ENCODE peak calls at places on chromosome 18, in six cellular contexts. W, M, Z, R, H and N are unnamed samples.

GRCh38 chr18:76823574-76823973 is 1.2 kb downstream of the ZNF236 start:
- DNase-seq in W (peak; percentile 15), M (peak; percentile 30), Z (peak; percentile 58), R (peak; percentile 66), H (peak; percentile 58), N (peak; percentile 19)

GRCh38 chr18:76379226-76380126 is 115.6 kb downstream of the ZNF516 start:
- DNase-seq in W (no peak), M (no peak), Z (no peak), R (no peak), H (no peak), N (no peak)

GRCh38 chr18:41932899-41933298 is 22.1 kb upstream of the PIK3C3 start:
- DNase-seq in W (no peak), M (no peak), Z (no peak), R (no peak), H (no peak), N (no peak)

GRCh38 chr18:22136395-22136794 is 33.0 kb upstream of the GATA6 start:
- DNase-seq in W (peak; percentile 46), M (no peak), Z (peak; percentile 41), R (no peak), H (no peak), N (no peak)

GRCh38 chr18:57627488-57627887 is 5.9 kb upstream of the NARS1 start:
- DNase-seq in W (peak; percentile 47), M (no peak), Z (no peak), R (no peak), H (no peak), N (peak; percentile 64)

GRCh38 chr18:27673861-27674260 is 488.8 kb upstream of the CHST9 start:
- DNase-seq in W (no peak), M (no peak), Z (no peak), R (no peak), H (no peak), N (no peak)

GRCh38 chr18:5705393-5705792 is 161.6 kb upstream of the EPB41L3 start:
- DNase-seq in W (no peak), M (no peak), Z (no peak), R (no peak), H (no peak), N (no peak)

GRCh38 chr18:63908858-63909257 is 1.1 kb downstream of the SERPINB10 start:
- DNase-seq in W (no peak), M (no peak), Z (no peak), R (no peak), H (no peak), N (no peak)

DNA sequence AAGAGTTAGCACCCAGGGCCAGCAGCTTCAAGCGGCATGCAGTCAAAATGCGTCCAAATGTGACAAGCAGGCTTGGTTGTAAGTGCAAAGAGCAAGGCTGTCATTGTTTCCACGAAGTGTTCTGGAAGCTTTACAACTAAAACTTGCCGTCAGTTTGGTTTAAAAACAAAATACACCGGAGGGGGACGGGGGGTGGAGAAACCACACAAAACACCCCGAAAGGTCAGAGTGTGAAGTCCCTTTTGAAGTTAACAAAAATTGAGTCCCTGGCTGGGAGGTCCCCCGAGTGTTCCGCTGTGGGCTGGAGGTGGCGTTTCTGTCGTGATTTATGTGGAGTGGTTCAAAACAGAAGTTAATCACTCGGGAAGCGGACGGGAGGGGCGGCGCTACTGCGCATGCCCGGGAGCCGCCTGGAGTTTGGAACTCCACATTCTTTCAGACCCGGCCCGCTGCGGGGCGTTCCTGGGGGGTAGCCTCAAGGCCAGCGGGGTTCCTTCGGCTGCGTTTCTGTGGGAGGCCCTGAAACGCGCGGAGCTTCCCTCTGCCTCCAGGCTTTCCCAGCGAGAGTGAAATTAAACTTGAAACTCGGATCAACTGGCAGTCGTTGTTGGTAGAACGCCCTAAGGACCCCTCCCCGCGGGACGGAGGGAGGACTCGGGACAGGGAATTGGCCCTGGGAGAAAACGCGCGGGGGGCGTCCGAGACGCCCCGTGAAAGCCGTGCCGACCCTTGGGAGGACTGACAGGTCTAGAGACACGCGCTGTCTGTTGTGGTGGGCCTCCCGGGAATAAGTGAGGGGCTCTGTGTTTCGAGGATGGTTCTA is 1.4 kb downstream of the TGIF1 start:
- DNase-seq in W (peak; percentile 89), M (peak; percentile 89), Z (peak; percentile 93), R (peak; percentile 83), H (peak; percentile 70), N (peak; percentile 90)
- H3K23ac ChIP-seq in W (peak overlapping the region; percentile 88), M (peak overlapping the region; percentile 98), Z (peak overlapping the region; percentile 37), R (no peak overlapping the region), H (no peak overlapping the region), N (peak overlapping the region; percentile 55)

GRCh38 chr18:44681039-44681595 is 429 bp downstream of the SETBP1 start:
- DNase-seq in W (no peak), M (no peak), Z (no peak), R (no peak), H (no peak), N (no peak)

GRCh38 chr18:44679056-44679911 is 1.4 kb upstream of the SETBP1 start:
- DNase-seq in W (peak; percentile 81), M (peak; percentile 65), Z (peak; percentile 90), R (peak; percentile 78), H (peak; percentile 79), N (peak; percentile 89)

GRCh38 chr18:44680271-44681038 is at the start of gene SETBP1:
- DNase-seq in W (peak; percentile 2), M (peak; percentile 56), Z (peak; percentile 56), R (peak; percentile 74), H (peak; percentile 61), N (peak; percentile 9)

GRCh38 chr18:44678725-44679055 is 2.0 kb upstream of the SETBP1 start:
- DNase-seq in W (no peak), M (no peak), Z (no peak), R (no peak), H (no peak), N (no peak)

GRCh38 chr18:44679912-44680270 is 797 bp upstream of the SETBP1 start:
- DNase-seq in W (peak; percentile 31), M (no peak), Z (peak; percentile 71), R (peak; percentile 57), H (peak; percentile 42), N (peak; percentile 68)
- H4K8ac ChIP-seq in W (no peak overlapping the region), M (no peak overlapping the region), Z (peak overlapping the region; percentile 84), R (peak overlapping the region; percentile 62), H (no peak overlapping the region), N (peak overlapping the region; percentile 90)

GRCh38 chr18:38198956-38199355 is 633.4 kb upstream of the CELF4 start:
- DNase-seq in W (no peak), M (no peak), Z (no peak), R (no peak), H (no peak), N (no peak)
- H2AFZ ChIP-seq in W (no peak overlapping the region), M (no peak overlapping the region), Z (no peak overlapping the region), R (no peak overlapping the region), H (no peak overlapping the region), N (no peak overlapping the region)

DNA sequence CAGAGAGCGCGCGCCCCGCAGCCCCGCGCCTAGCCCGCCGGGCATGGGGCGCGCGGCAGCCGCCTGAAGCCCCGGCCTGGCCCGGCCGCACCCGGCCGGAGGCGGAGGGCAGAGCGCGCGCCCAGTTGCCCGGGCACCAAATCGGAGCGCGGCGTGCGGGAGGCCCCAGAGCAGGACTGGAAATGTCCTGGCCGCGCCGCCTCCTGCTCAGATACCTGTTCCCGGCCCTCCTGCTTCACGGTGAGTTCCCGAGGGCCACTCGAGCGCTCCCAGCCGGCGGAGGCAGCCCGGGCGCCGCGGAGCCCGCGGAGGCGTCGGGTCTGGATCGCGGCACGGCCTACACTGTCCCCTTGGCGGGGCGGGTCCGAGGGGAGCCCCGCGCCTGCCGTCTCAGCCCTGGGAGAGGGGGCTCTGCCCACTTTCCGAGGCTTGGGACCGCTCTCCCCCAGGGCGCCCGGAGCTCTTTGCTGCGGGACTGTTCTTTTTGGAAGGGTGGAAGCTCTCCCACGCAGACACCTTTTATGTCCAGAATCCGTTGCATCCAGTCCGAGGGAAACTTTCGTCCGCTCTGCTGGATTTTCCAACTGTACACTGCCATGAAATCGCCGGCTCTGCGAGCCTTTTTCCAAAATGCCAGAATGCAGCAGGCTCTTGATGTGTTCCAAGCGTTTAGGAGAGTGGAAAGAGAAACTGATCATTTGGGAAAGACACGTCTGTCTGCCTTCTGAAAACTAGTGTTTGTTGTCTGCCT is 540 bp downstream of the APCDD1 start:
- DNase-seq in W (peak; percentile 20), M (peak; percentile 17), Z (peak; percentile 55), R (peak; percentile 67), H (peak; percentile 45), N (peak; percentile 25)
- H3K23ac ChIP-seq in W (peak overlapping the region; percentile 73), M (no peak overlapping the region), Z (no peak overlapping the region), R (no peak overlapping the region), H (no peak overlapping the region), N (no peak overlapping the region)

GRCh38 chr18:8686556-8686955 is 18.8 kb upstream of the MTCL1 start:
- DNase-seq in W (no peak), M (no peak), Z (no peak), R (no peak), H (no peak), N (no peak)
- H4K8ac ChIP-seq in W (no peak overlapping the region), M (no peak overlapping the region), Z (no peak overlapping the region), R (no peak overlapping the region), H (no peak overlapping the region), N (no peak overlapping the region)

DNA sequence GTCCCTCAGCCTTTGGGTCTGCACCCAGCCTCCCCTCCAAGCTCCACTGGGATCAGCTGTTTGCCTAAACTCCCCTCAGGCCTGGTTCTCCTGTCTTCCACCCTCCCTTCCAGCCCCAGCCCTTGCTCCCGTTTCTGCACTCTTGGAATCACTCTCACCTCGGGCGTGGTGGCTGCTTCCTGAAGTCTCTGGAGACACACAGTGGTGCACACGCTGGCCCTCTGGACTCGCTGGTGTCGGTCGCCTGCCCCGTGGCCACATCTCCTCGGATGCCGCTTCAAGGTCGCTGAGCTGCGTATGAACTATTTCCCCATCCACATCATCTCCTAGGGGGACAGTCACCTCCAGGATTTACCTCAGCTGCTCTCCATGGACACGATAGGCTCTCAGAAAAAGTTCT is 46.3 kb downstream of the PSMG2 start:
- DNase-seq in W (no peak), M (no peak), Z (no peak), R (no peak), H (no peak), N (no peak)
- H2AFZ ChIP-seq in W (peak overlapping the region; percentile 84), M (no peak overlapping the region), Z (no peak overlapping the region), R (no peak overlapping the region), H (no peak overlapping the region), N (no peak overlapping the region)